ENCODE peak calls at places on chromosomes 4 and X, in five cellular contexts. One of them, this sample, is unnamed.

GRCh38 chr4:1790005-1790404 is 3.1 kb upstream of the FGFR3 start:
- DNase-seq in suprapubic skin: no peak
- DNase-seq in HEK293T: no peak
- DNase-seq in posterior cingulate gyrus: no peak
- DNase-seq in HTR-8/SVneo: no peak
- DNase-seq in this sample: no peak

GRCh38 chr4:79253168-79253567 is 72.7 kb downstream of the NAA11 start:
- DNase-seq in HTR-8/SVneo: no peak
- DNase-seq in HEK293T: no peak
- DNase-seq in posterior cingulate gyrus: no peak
- DNase-seq in suprapubic skin: no peak
- DNase-seq in this sample: no peak

GRCh38 chr4:165426331-165426730 is 47.5 kb downstream of the CPE start:
- DNase-seq in HTR-8/SVneo: no peak
- DNase-seq in suprapubic skin: no peak
- DNase-seq in posterior cingulate gyrus: no peak
- DNase-seq in HEK293T: no peak
- DNase-seq in this sample: no peak

GRCh38 chr4:1012031-1012739 is 759 bp downstream of the FGFRL1 start:
- DNase-seq in posterior cingulate gyrus: no peak
- DNase-seq in HTR-8/SVneo: no peak
- DNase-seq in HEK293T: no peak
- DNase-seq in suprapubic skin: no peak
- DNase-seq in this sample: peak

GRCh38 chrX:24498181-24498580 is 33.1 kb downstream of the PDK3 start:
- DNase-seq in HEK293T: peak
- DNase-seq in suprapubic skin: no peak
- DNase-seq in posterior cingulate gyrus: no peak
- DNase-seq in HTR-8/SVneo: no peak
- DNase-seq in this sample: no peak

GRCh38 chr4:164359881-164360280 is 394.1 kb upstream of the SMIM31 start:
- DNase-seq in posterior cingulate gyrus: peak
- DNase-seq in HTR-8/SVneo: no peak
- DNase-seq in suprapubic skin: no peak
- DNase-seq in HEK293T: no peak
- DNase-seq in this sample: no peak

GRCh38 chr4:152464030-152464823 is 71.7 kb downstream of the FBXW7 start:
- DNase-seq in HTR-8/SVneo: no peak
- DNase-seq in suprapubic skin: no peak
- DNase-seq in HEK293T: no peak
- DNase-seq in posterior cingulate gyrus: no peak
- DNase-seq in this sample: no peak

GRCh38 chr4:122450847-122451246 is 5.7 kb downstream of the IL2 start:
- DNase-seq in HEK293T: peak
- DNase-seq in suprapubic skin: no peak
- DNase-seq in HTR-8/SVneo: peak
- DNase-seq in posterior cingulate gyrus: no peak
- DNase-seq in this sample: no peak

GRCh38 chrX:16516473-16516872 is 133.5 kb upstream of the S100G start:
- DNase-seq in suprapubic skin: no peak
- DNase-seq in posterior cingulate gyrus: no peak
- DNase-seq in HEK293T: no peak
- DNase-seq in HTR-8/SVneo: no peak
- DNase-seq in this sample: no peak

GRCh38 chrX:115559672-115560071 is 1.3 kb upstream of the PLS3 start:
- DNase-seq in posterior cingulate gyrus: no peak
- DNase-seq in HTR-8/SVneo: no peak
- DNase-seq in suprapubic skin: no peak
- DNase-seq in HEK293T: no peak
- DNase-seq in this sample: no peak

GRCh38 chrX:121308276-121308805 is 260.9 kb downstream of the GLUD2 start:
- DNase-seq in HEK293T: peak
- DNase-seq in posterior cingulate gyrus: peak
- DNase-seq in HTR-8/SVneo: peak
- DNase-seq in suprapubic skin: no peak
- DNase-seq in this sample: peak

GRCh38 chr4:139279723-139280620 is at the start of gene MGARP:
- DNase-seq in posterior cingulate gyrus: peak
- DNase-seq in suprapubic skin: no peak
- DNase-seq in HTR-8/SVneo: peak
- DNase-seq in HEK293T: peak
- DNase-seq in this sample: no peak

GRCh38 chr4:186570193-186570996 is 15.0 kb upstream of the MTNR1A start:
- DNase-seq in suprapubic skin: no peak
- DNase-seq in HEK293T: no peak
- DNase-seq in posterior cingulate gyrus: peak
- DNase-seq in HTR-8/SVneo: no peak
- DNase-seq in this sample: no peak

GRCh38 chrX:363621-364375 is 22.9 kb downstream of the PPP2R3B start:
- DNase-seq in posterior cingulate gyrus: peak
- DNase-seq in HEK293T: no peak
- DNase-seq in HTR-8/SVneo: no peak
- DNase-seq in suprapubic skin: no peak
- DNase-seq in this sample: no peak

GRCh38 chr4:185738038-185738552 is 73.9 kb downstream of the SORBS2 start:
- DNase-seq in suprapubic skin: no peak
- DNase-seq in posterior cingulate gyrus: no peak
- DNase-seq in HEK293T: no peak
- DNase-seq in HTR-8/SVneo: no peak
- DNase-seq in this sample: no peak

This sample was measured in T1000.